ENCODE peak calls at places on chromosomes 1 and 21, in nine cellular contexts. D is fibroblast of pulmonary artery; R is T-helper 1 cell; N is stimulated activated CD4-positive, alpha-beta T cell treated with anti-CD3 and anti-CD28 coated beads, Interleukin-1b, Interleukin-23, amount 100 ng/mL, for 4 hours; W is neural crest cell; C is GM03348; Z is GM23338; I is RKO; K is lung microvascular endothelial cell. G is an unnamed sample.

GRCh38 chr1:55277377-55278130 is 62.4 kb upstream of the USP24 start:
- DNase-seq in D (peak; percentile 81), R (peak; percentile 66), N (peak; percentile 78), W (peak; percentile 85), C (peak; percentile 83), Z (peak; percentile 93), I (peak; percentile 75), K (peak; percentile 83), G (peak; percentile 89)

GRCh38 chr21:45613396-45613795 is 30.1 kb upstream of the PCBP3 start:
- DNase-seq in D (no peak), R (no peak), N (no peak), W (no peak), C (no peak), Z (no peak), I (no peak), K (no peak), G (no peak)

GRCh38 chr1:230572121-230573083 is 69.9 kb upstream of the COG2 start:
- DNase-seq in D (peak; percentile 22), R (no peak), N (no peak), W (no peak), C (no peak), Z (peak; percentile 33), I (no peak), K (no peak), G (no peak)

GRCh38 chr1:189851806-189852367 is 625.8 kb downstream of the BRINP3 start:
- DNase-seq in D (no peak), R (no peak), N (no peak), W (no peak), C (no peak), Z (no peak), I (no peak), K (no peak), G (no peak)

GRCh38 chr1:43048601-43049011 is 89.9 kb upstream of the SLC2A1 start:
- DNase-seq in D (no peak), R (no peak), N (no peak), W (no peak), C (peak; percentile 27), Z (no peak), I (peak; percentile 19), K (no peak), G (no peak)

GRCh38 chr1:243420369-243420768 is 164.5 kb downstream of the SDCCAG8 start:
- DNase-seq in D (no peak), R (no peak), N (no peak), W (no peak), C (no peak), Z (no peak), I (no peak), K (peak; percentile 18), G (no peak)

GRCh38 chr1:7388488-7389185 is 382.5 kb upstream of the VAMP3 start:
- DNase-seq in D (no peak), R (no peak), N (no peak), W (no peak), C (no peak), Z (no peak), I (no peak), K (peak; percentile 50), G (no peak)

GRCh38 chr1:234875953-234876814 is 252.5 kb downstream of the TOMM20 start:
- DNase-seq in D (peak; percentile 74), R (no peak), N (no peak), W (no peak), C (peak; percentile 51), Z (no peak), I (no peak), K (peak; percentile 44), G (peak; percentile 77)

GRCh38 chr21:27759091-27759659 is 792.3 kb upstream of the ADAMTS5 start:
- DNase-seq in D (no peak), R (no peak), N (no peak), W (peak; percentile 9), C (peak; percentile 9), Z (peak; percentile 54), I (no peak), K (peak; percentile 10), G (no peak)

GRCh38 chr1:114715952-114716303 is 643 bp downstream of the NRAS start:
- DNase-seq in D (no peak), R (no peak), N (no peak), W (no peak), C (peak; percentile 4), Z (no peak), I (peak; percentile 53), K (peak; percentile 35), G (peak; percentile 19)

GRCh38 chr1:92749024-92749634 is 35.8 kb downstream of the EVI5 start:
- DNase-seq in D (peak; percentile 78), R (no peak), N (peak; percentile 31), W (no peak), C (peak; percentile 73), Z (peak; percentile 82), I (peak; percentile 74), K (peak; percentile 36), G (peak; percentile 61)

GRCh38 chr1:54045487-54045886 is 7.5 kb downstream of the TMEM59 start:
- DNase-seq in D (no peak), R (no peak), N (no peak), W (no peak), C (no peak), Z (no peak), I (no peak), K (no peak), G (no peak)

GRCh38 chr1:115457295-115457694 is 119.2 kb upstream of the NGF start:
- DNase-seq in D (peak; percentile 28), R (no peak), N (no peak), W (no peak), C (no peak), Z (no peak), I (no peak), K (no peak), G (no peak)

GRCh38 chr1:229368347-229368746 is 25.5 kb upstream of the CCSAP start:
- DNase-seq in D (no peak), R (no peak), N (no peak), W (no peak), C (no peak), Z (no peak), I (no peak), K (no peak), G (no peak)

GRCh38 chr1:47023268-47024137 is at the start of gene CYP4X1:
- DNase-seq in D (peak; percentile 47), R (no peak), N (no peak), W (peak; percentile 5), C (no peak), Z (peak; percentile 71), I (no peak), K (peak; percentile 67), G (no peak)

GRCh38 chr1:63198921-63199530 is 123.3 kb upstream of the FOXD3 start:
- DNase-seq in D (no peak), R (no peak), N (no peak), W (no peak), C (no peak), Z (peak; percentile 76), I (no peak), K (no peak), G (no peak)

GRCh38 chr1:228891134-228892034 is 156.1 kb downstream of the RHOU start:
- DNase-seq in D (no peak), R (no peak), N (no peak), W (no peak), C (no peak), Z (no peak), I (no peak), K (peak; percentile 14), G (no peak)

GRCh38 chr1:112737573-112737972 is 22.4 kb upstream of the PPM1J start:
- DNase-seq in D (no peak), R (no peak), N (no peak), W (no peak), C (no peak), Z (no peak), I (no peak), K (no peak), G (no peak)

GRCh38 chr21:44687671-44688070 is 5.7 kb upstream of the KRTAP12-1 start:
- DNase-seq in D (no peak), R (no peak), N (no peak), W (no peak), C (no peak), Z (no peak), I (no peak), K (no peak), G (no peak)

GRCh38 chr1:87684786-87685185 is 356.1 kb downstream of the LMO4 start:
- DNase-seq in D (peak; percentile 64), R (no peak), N (no peak), W (no peak), C (no peak), Z (peak; percentile 11), I (no peak), K (peak; percentile 23), G (peak; percentile 44)

GRCh38 chr1:187471555-187471954 is 642.8 kb downstream of the PLA2G4A start:
- DNase-seq in D (peak; percentile 57), R (no peak), N (no peak), W (no peak), C (no peak), Z (no peak), I (no peak), K (no peak), G (peak; percentile 76)

GRCh38 chr21:42390696-42391095 is 5.2 kb downstream of the TMPRSS3 start:
- DNase-seq in D (no peak), R (no peak), N (no peak), W (no peak), C (no peak), Z (no peak), I (no peak), K (no peak), G (no peak)

GRCh38 chr1:245060684-245061374 is 94.0 kb upstream of the KIF26B start:
- DNase-seq in D (peak; percentile 92), R (no peak), N (no peak), W (no peak), C (no peak), Z (no peak), I (no peak), K (peak; percentile 29), G (no peak)

GRCh38 chr21:16072692-16073091 is 342.9 kb downstream of the USP25 start:
- DNase-seq in D (peak; percentile 84), R (no peak), N (no peak), W (no peak), C (peak; percentile 37), Z (no peak), I (no peak), K (no peak), G (peak; percentile 89)

GRCh38 chr1:26126321-26127084 is 14.9 kb downstream of the PDIK1L start:
- DNase-seq in D (peak; percentile 62), R (peak; percentile 50), N (peak; percentile 33), W (no peak), C (no peak), Z (no peak), I (no peak), K (no peak), G (no peak)

GRCh38 chr1:236518343-236518742 is 5.4 kb upstream of the LGALS8 start:
- DNase-seq in D (peak; percentile 41), R (no peak), N (no peak), W (no peak), C (no peak), Z (no peak), I (no peak), K (no peak), G (peak; percentile 37)

GRCh38 chr1:212624976-212625501 is 16.5 kb downstream of the ATF3 start:
- DNase-seq in D (no peak), R (no peak), N (no peak), W (no peak), C (no peak), Z (no peak), I (no peak), K (no peak), G (no peak)

G was measured in adipocyte.